ENCODE peak calls at places on chromosomes 16 and 17, in nine cellular contexts. C, O, J, G, D, W, Z, A and M are unnamed samples.

GRCh38 chr17:38982858-38983746 is 15.9 kb upstream of the FBXO47 start:
- DNase-seq in O (peak), C (peak), A (peak), W (peak), J (no peak), D (peak), G (peak), Z (no peak), M (no peak)

GRCh38 chr17:72677714-72678390 is 414.6 kb downstream of the SLC39A11 start:
- DNase-seq in A (no peak), D (no peak), C (no peak), G (no peak), J (no peak), O (no peak), W (no peak), Z (no peak), M (no peak)

GRCh38 chr16:57091990-57092785 is at the start of gene CPNE2:
- DNase-seq in W (peak), O (no peak), A (peak), D (no peak), J (no peak), G (peak), C (peak), Z (no peak), M (no peak)

GRCh38 chr16:56426585-56426984 is 1.2 kb upstream of the AMFR start:
- DNase-seq in C (no peak), J (no peak), W (no peak), A (no peak), G (no peak), D (no peak), O (no peak), Z (no peak), M (no peak)

GRCh38 chr16:80743772-80744171 is 60.6 kb downstream of the CDYL2 start:
- DNase-seq in A (no peak), C (no peak), O (no peak), W (no peak), J (no peak), Z (peak), D (no peak), G (no peak), M (no peak)

GRCh38 chr17:64496348-64496785 is 487 bp downstream of the POLG2 start:
- DNase-seq in W (no peak), C (no peak), A (no peak), D (no peak), Z (no peak), J (no peak), G (no peak), O (no peak), M (no peak)

GRCh38 chr16:15897834-15898254 is 9.4 kb upstream of the CEP20 start:
- DNase-seq in W (no peak), D (peak), G (peak), A (no peak), J (no peak), C (no peak), O (no peak), Z (no peak), M (no peak)

GRCh38 chr16:53775821-53776431 is 72.0 kb downstream of the FTO start:
- DNase-seq in W (peak), J (no peak), A (no peak), Z (no peak), C (peak), G (peak), D (no peak), O (peak), M (no peak)

GRCh38 chr16:54649846-54650245 is 280.8 kb upstream of the IRX5 start:
- DNase-seq in D (no peak), A (no peak), C (no peak), O (no peak), W (no peak), Z (no peak), G (no peak), J (no peak), M (no peak)

GRCh38 chr17:80070375-80071115 is 30.8 kb upstream of the GAA start:
- DNase-seq in A (no peak), O (no peak), D (no peak), W (no peak), G (no peak), J (no peak), Z (no peak), C (no peak), M (no peak)

GRCh38 chr16:77298638-77299360 is 99.6 kb downstream of the SYCE1L start:
- DNase-seq in W (no peak), C (no peak), G (no peak), J (peak), Z (peak), D (no peak), A (no peak), O (no peak), M (no peak)

GRCh38 chr17:65967372-65967771 is 224.6 kb downstream of the CEP112 start:
- DNase-seq in W (no peak), C (no peak), G (no peak), Z (no peak), J (no peak), O (no peak), A (no peak), D (no peak), M (no peak)

DNA sequence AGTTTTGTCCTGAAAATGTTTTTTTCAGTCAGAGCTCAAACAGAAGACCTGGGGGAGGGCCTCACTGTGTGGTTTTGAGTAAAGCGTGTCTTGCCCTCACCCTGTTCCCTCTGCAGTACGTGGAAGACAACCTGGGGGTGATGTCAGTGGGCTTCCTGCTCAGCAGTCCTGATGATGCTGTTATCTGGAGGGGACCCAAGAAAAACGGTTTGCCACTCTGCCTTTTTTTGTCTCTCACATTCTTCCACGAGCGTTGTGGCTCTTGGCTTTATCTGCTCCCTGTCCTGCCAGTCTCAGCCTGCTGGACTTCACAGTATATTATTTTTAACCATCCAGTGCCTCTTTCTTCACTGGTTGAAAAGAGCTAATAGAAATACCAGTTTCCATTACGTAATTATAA is 12.9 kb downstream of the NUBP1 start:
- DNase-seq in J (no peak), C (no peak), G (no peak), O (no peak), Z (no peak), D (no peak), W (no peak), A (no peak), M (no peak)
- TF ChIP-seq POLR2AphosphoS5 in J (no peak), C (no peak), G (no peak), O (no peak), Z (no peak), D (no peak), W (no peak), A (no peak), M (no peak)

GRCh38 chr17:47822785-47823184 is 1.2 kb upstream of the OSBPL7 start:
- DNase-seq in G (no peak), O (no peak), Z (no peak), C (no peak), A (no peak), W (no peak), J (no peak), D (no peak), M (no peak)
- H3K27ac ChIP-seq in G (no peak), O (no peak), Z (no peak), C (no peak), A (no peak), W (no peak), J (no peak), D (no peak), M (no peak)

GRCh38 chr16:31455601-31456314 is 3.5 kb upstream of the ARMC5 start:
- DNase-seq in Z (no peak), C (no peak), A (peak), G (no peak), W (no peak), D (no peak), J (no peak), O (no peak), M (no peak)
- H3K4me3 ChIP-seq in Z (no peak), C (no peak), A (no peak), G (no peak), W (no peak), D (no peak), J (no peak), O (no peak), M (no peak)

GRCh38 chr17:82354804-82355308 is 4.2 kb upstream of the TEX19 start:
- DNase-seq in A (no peak), G (no peak), O (no peak), Z (no peak), J (no peak), D (no peak), W (no peak), C (no peak), M (no peak)

GRCh38 chr17:82356028-82356427 is 3.0 kb upstream of the TEX19 start:
- DNase-seq in Z (peak), W (no peak), D (no peak), G (no peak), O (no peak), J (no peak), A (no peak), C (peak), M (no peak)

GRCh38 chr17:82358467-82359350 is at the start of gene TEX19:
- DNase-seq in Z (no peak), G (no peak), C (no peak), W (no peak), A (no peak), J (no peak), O (no peak), D (no peak), M (no peak)

GRCh38 chr17:82356845-82357355 is 2.1 kb upstream of the TEX19 start:
- DNase-seq in D (no peak), G (no peak), C (no peak), W (peak), J (no peak), O (no peak), Z (peak), A (peak), M (no peak)

GRCh38 chr17:82357394-82357793 is 1.7 kb upstream of the TEX19 start:
- DNase-seq in G (no peak), W (no peak), C (no peak), Z (no peak), O (no peak), A (no peak), J (no peak), D (no peak), M (no peak)
- TF ChIP-seq POLR2AphosphoS5 in G (no peak), W (no peak), C (no peak), Z (no peak), O (no peak), A (no peak), J (no peak), D (no peak), M (no peak)

GRCh38 chr16:47037746-47038458 is 64.4 kb upstream of the DNAJA2 start:
- DNase-seq in O (no peak), G (peak), C (peak), D (peak), J (peak), A (peak), Z (no peak), W (peak), M (peak)
- H3K27ac ChIP-seq in O (no peak), G (peak), C (no peak), D (no peak), J (peak), A (no peak), Z (peak), W (peak), M (peak)

GRCh38 chr16:67664258-67664657 is 2.3 kb downstream of the ENKD1 start:
- DNase-seq in O (no peak), A (no peak), Z (no peak), W (no peak), D (no peak), J (no peak), G (no peak), C (no peak), M (no peak)

GRCh38 chr16:67666032-67666537 is 465 bp downstream of the ENKD1 start:
- DNase-seq in W (peak), J (no peak), O (no peak), D (no peak), C (no peak), G (no peak), Z (no peak), A (peak), M (no peak)

GRCh38 chr16:67666538-67667433 is at the start of the genes C16orf86 and ENKD1:
- DNase-seq in W (peak), A (peak), Z (no peak), D (no peak), C (peak), O (no peak), J (no peak), G (peak), M (no peak)

GRCh38 chr16:67664871-67665270 is 1.7 kb downstream of the ENKD1 start:
- DNase-seq in Z (no peak), D (no peak), W (no peak), C (no peak), A (no peak), J (no peak), O (no peak), G (no peak), M (no peak)

GRCh38 chr16:67665598-67665997 is 952 bp downstream of the ENKD1 start:
- DNase-seq in J (no peak), A (no peak), O (no peak), D (no peak), C (no peak), G (no peak), W (no peak), Z (no peak), M (no peak)
- H3K4me3 ChIP-seq in J (peak), A (peak), O (no peak), D (peak), C (peak), G (peak), W (peak), Z (peak), M (peak)

DNA sequence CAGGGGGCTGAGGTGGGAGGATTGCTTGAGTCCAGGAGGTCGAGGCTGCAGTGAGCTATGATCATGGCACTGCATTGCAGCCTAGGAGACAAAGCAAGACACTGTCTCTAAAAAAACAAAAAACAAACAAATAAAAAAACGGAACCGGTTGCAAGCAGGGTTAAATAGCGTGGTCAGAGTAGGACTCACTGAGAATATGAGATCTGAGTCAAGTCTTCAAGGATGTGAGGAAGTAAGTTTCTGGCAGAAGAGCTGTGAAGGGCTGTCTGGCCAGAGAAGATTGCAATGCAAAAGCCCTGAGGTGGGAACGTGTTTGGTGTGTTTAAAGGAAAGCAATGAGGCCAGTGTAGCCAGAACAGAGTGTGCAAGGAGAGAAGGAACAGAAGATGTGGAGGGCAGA is 6.2 kb downstream of the G6PC1 start:
- DNase-seq in A (no peak), D (no peak), W (no peak), O (no peak), G (no peak), Z (no peak), C (no peak), J (no peak), M (no peak)
- TF ChIP-seq POLR2AphosphoS5 in A (no peak), D (no peak), W (no peak), O (no peak), G (no peak), Z (no peak), C (no peak), J (no peak), M (no peak)

DNA sequence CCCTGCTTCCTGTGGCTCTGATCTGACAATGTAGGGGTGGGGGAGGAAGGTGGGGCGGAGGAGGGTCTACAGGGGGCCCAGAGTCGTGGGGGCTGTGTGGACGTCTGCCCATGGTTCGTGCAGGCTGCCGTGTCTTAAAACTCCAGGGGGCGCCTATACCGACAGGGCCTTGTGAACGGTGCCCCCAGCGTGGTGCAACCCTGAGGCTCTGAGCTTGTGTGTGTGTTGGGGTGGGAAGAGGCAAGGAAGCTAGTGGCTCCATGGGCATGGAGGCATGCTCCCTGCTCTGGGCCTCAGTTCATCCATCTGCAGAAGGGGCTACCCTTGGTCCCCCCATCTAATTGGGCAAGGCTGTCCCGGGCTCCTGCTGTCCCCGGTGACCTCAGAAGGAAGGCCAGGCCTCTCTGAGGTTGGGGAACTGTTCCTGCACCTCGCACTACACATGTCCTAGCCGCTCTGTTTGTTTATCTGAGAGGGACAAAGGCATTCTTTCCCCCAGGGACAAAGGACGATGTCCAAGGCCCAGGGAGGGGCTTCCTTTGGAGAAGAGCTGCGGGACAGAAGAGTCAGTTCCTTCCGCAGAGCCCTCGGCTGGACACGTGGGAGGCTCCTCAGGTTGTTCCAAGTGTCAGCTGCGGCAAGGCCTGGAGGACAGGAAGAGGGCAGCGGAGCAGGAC is 13.5 kb downstream of the CA4 start:
- DNase-seq in W (no peak), G (no peak), J (no peak), Z (no peak), O (no peak), D (no peak), A (peak), C (no peak), M (no peak)
- H3K27ac ChIP-seq in W (no peak), G (no peak), J (peak), Z (no peak), O (peak), D (no peak), A (no peak), C (no peak), M (no peak)